ENCODE peak calls at places on chromosomes 1 and 21, in nine cellular contexts. F, E, V, B, S, T, Y, C and O are unnamed samples.

GRCh38 chr1:82227696-82228095 is 427.0 kb downstream of the ADGRL2 start:
- DNase-seq in F (peak; percentile 76), E (no peak), V (no peak), B (peak; percentile 72), S (no peak), T (peak; percentile 73), Y (no peak), C (no peak), O (no peak)

GRCh38 chr21:28308516-28308915 is 684.2 kb downstream of the LTN1 start:
- DNase-seq in F (no peak), E (no peak), V (no peak), B (no peak), S (no peak), T (peak; percentile 68), Y (no peak), C (no peak), O (no peak)

GRCh38 chr21:34697826-34698225 is 29.0 kb downstream of the CLIC6 start:
- DNase-seq in F (no peak), E (no peak), V (no peak), B (no peak), S (no peak), T (no peak), Y (no peak), C (no peak), O (no peak)

GRCh38 chr1:86461482-86461881 is 7.2 kb upstream of the CLCA1 start:
- DNase-seq in F (no peak), E (no peak), V (no peak), B (no peak), S (no peak), T (no peak), Y (no peak), C (no peak), O (no peak)

GRCh38 chr1:109792056-109792831 is 28.5 kb upstream of the EPS8L3 start:
- DNase-seq in F (peak; percentile 90), E (peak; percentile 91), V (peak; percentile 88), B (peak; percentile 92), S (peak; percentile 81), T (peak; percentile 55), Y (peak; percentile 87), C (peak; percentile 77), O (peak; percentile 76)

GRCh38 chr1:9689971-9690381 is 38.4 kb downstream of the PIK3CD start:
- DNase-seq in F (peak; percentile 28), E (peak; percentile 54), V (peak; percentile 60), B (no peak), S (peak; percentile 37), T (no peak), Y (no peak), C (peak; percentile 29), O (peak; percentile 49)

GRCh38 chr1:1976031-1976430 is 27.6 kb downstream of the CFAP74 start:
- DNase-seq in F (no peak), E (no peak), V (no peak), B (no peak), S (no peak), T (no peak), Y (no peak), C (no peak), O (no peak)

GRCh38 chr1:77511440-77511840 is 171.0 kb downstream of the ZZZ3 start:
- DNase-seq in F (peak; percentile 85), E (no peak), V (no peak), B (peak; percentile 53), S (no peak), T (peak; percentile 57), Y (no peak), C (no peak), O (no peak)

GRCh38 chr1:152188673-152189591 is 29.9 kb upstream of the RPTN start:
- DNase-seq in F (peak; percentile 65), E (peak; percentile 52), V (peak; percentile 79), B (peak; percentile 62), S (peak; percentile 78), T (peak; percentile 61), Y (peak; percentile 93), C (peak; percentile 54), O (peak; percentile 78)

GRCh38 chr21:38544681-38545080 is 46.4 kb upstream of the ERG start:
- DNase-seq in F (no peak), E (no peak), V (no peak), B (no peak), S (no peak), T (peak; percentile 64), Y (no peak), C (no peak), O (no peak)

GRCh38 chr1:63935148-63935547 is 161.3 kb downstream of the ROR1 start:
- DNase-seq in F (no peak), E (no peak), V (no peak), B (peak; percentile 37), S (no peak), T (peak; percentile 43), Y (no peak), C (no peak), O (peak; percentile 36)

GRCh38 chr1:159918041-159918917 is 7.0 kb downstream of the TAGLN2 start:
- DNase-seq in F (no peak), E (no peak), V (peak; percentile 46), B (peak; percentile 49), S (no peak), T (no peak), Y (no peak), C (no peak), O (no peak)

GRCh38 chr1:159918918-159919195 is 6.5 kb downstream of the TAGLN2 start:
- DNase-seq in F (no peak), E (no peak), V (no peak), B (no peak), S (no peak), T (no peak), Y (no peak), C (no peak), O (no peak)

GRCh38 chr1:159920651-159921050 is 4.7 kb downstream of the TAGLN2 start:
- DNase-seq in F (no peak), E (no peak), V (no peak), B (no peak), S (no peak), T (no peak), Y (no peak), C (no peak), O (no peak)

GRCh38 chr1:159920202-159920601 is 5.1 kb downstream of the TAGLN2 start:
- DNase-seq in F (no peak), E (no peak), V (no peak), B (no peak), S (no peak), T (no peak), Y (no peak), C (no peak), O (no peak)

DNA sequence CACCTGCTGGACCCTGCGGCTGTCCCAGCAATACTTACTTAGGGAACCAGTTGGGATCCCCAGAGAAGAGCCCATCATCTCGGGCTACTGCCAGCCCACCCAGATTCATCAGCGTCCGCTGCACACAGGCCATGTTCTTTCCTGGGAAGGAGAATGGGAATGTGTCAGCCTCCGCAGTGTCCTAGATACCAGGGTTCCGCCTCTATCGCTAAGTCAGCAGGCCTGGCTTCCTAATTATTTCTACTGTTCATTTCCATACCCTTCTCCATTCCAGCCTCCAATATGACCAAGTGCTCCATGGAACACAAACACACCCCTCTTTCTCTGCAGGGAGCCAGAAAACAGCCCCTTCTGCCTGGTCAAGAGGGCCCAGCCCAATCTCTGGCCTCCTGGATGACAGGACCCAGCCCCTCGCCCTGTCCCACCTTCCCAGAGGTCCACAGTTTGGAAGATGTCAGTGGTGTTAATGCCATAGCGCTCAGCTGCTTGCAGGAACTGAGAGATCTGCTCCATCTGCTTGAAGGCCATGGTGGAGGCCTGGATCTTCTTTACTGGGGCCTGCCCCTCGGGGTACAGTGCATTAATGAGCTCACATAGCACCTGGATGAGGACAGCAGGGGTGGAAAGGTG is 6.0 kb downstream of the TAGLN2 start:
- DNase-seq in F (no peak), E (no peak), V (no peak), B (no peak), S (no peak), T (no peak), Y (no peak), C (no peak), O (no peak)
- H3K36me3 ChIP-seq in F (peaks cover 27% of the 10 kb centered on the region), E (no peaks in the 10 kb centered on the region), V (peaks cover 9% of the 10 kb centered on the region), B (peaks cover 31% of the 10 kb centered on the region), S (peaks cover 8% of the 10 kb centered on the region), T (peaks cover 34% of the 10 kb centered on the region), Y (peaks cover 80% of the 10 kb centered on the region), C (no peaks in the 10 kb centered on the region), O (peaks cover 55% of the 10 kb centered on the region)

GRCh38 chr21:42525228-42525604 is 11.6 kb downstream of the SLC37A1 start:
- DNase-seq in F (no peak), E (peak; percentile 61), V (no peak), B (peak; percentile 18), S (peak; percentile 36), T (peak; percentile 50), Y (no peak), C (no peak), O (no peak)

GRCh38 chr21:42525676-42526378 is 12.2 kb downstream of the SLC37A1 start:
- DNase-seq in F (no peak), E (no peak), V (no peak), B (no peak), S (no peak), T (no peak), Y (no peak), C (no peak), O (no peak)

GRCh38 chr21:42523211-42523610 is 9.6 kb downstream of the SLC37A1 start:
- DNase-seq in F (no peak), E (no peak), V (no peak), B (no peak), S (peak; percentile 25), T (no peak), Y (no peak), C (no peak), O (no peak)

GRCh38 chr21:42523941-42524340 is 10.3 kb downstream of the SLC37A1 start:
- DNase-seq in F (no peak), E (no peak), V (no peak), B (no peak), S (peak; percentile 29), T (no peak), Y (no peak), C (no peak), O (no peak)

GRCh38 chr21:42524341-42525227 is 10.9 kb downstream of the SLC37A1 start:
- DNase-seq in F (no peak), E (peak; percentile 80), V (peak; percentile 67), B (peak; percentile 86), S (peak; percentile 84), T (peak; percentile 34), Y (no peak), C (peak; percentile 55), O (peak; percentile 65)
- H3K36me3 ChIP-seq in F (peaks cover 2% of the 10 kb centered on the region), E (no peaks in the 10 kb centered on the region), V (no peaks in the 10 kb centered on the region), B (no peaks in the 10 kb centered on the region), S (peaks cover 2% of the 10 kb centered on the region), T (no peaks in the 10 kb centered on the region), Y (peaks cover 4% of the 10 kb centered on the region), C (no peaks in the 10 kb centered on the region), O (peaks cover 36% of the 10 kb centered on the region)

GRCh38 chr1:54402896-54403295 is 3.3 kb downstream of the SSBP3 start:
- DNase-seq in F (no peak), E (no peak), V (no peak), B (no peak), S (no peak), T (peak; percentile 59), Y (no peak), C (no peak), O (no peak)
- H3K36me3 ChIP-seq in F (peaks cover 21% of the 10 kb centered on the region), E (no peaks in the 10 kb centered on the region), V (peaks cover 5% of the 10 kb centered on the region), B (peaks cover 6% of the 10 kb centered on the region), S (no peaks in the 10 kb centered on the region), T (peaks cover 6% of the 10 kb centered on the region), Y (peaks cover 66% of the 10 kb centered on the region), C (no peaks in the 10 kb centered on the region), O (peaks cover 9% of the 10 kb centered on the region)

DNA sequence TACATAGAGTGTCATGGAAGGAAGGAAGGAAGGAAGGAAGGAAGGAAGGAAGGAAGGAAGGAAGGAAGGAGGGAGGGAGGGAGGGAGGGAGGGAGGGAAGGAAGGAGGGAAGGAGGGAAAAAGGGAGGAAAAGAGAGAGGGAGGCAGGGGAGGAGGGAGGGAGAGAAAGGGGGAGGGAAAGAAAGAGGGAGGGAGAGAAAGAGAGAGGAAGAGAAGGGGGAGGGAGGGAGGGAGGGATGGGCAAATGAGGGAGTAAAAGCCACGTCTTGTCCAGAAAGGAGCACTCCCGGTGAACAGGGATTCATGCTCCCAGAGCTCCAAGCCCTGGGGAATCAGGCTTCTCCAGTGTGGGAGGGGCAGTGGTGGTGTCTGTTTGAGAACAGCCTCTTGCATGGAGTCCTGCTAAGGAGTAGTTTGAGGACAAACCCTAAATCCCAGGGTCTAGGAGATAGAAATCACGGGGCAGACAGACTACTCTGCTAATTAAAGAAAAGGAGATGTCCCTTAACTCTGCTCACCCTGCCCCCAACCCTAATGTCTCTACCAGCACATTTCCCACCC is 71.6 kb downstream of the TAS1R2 start:
- DNase-seq in F (no peak), E (no peak), V (no peak), B (no peak), S (no peak), T (no peak), Y (no peak), C (no peak), O (no peak)
- H3K36me3 ChIP-seq in F (no peaks in the 10 kb centered on the region), E (no peaks in the 10 kb centered on the region), V (no peaks in the 10 kb centered on the region), B (no peaks in the 10 kb centered on the region), S (no peaks in the 10 kb centered on the region), T (no peaks in the 10 kb centered on the region), Y (no peaks in the 10 kb centered on the region), C (no peaks in the 10 kb centered on the region), O (no peaks in the 10 kb centered on the region)